ENCODE peak calls at places on chromosomes 11 and 22, in six cellular contexts. One of them, this sample, is unnamed.
A peak's percentile ranks its signal among the peaks of the same experiment; 100 is the strongest.

GRCh38 chr11:17655682-17656081 is 63.7 kb upstream of the MYOD1 start:
- DNase-seq in activated gamma-delta T cell: no peak
- DNase-seq in hippocampal formation: no peak
- DNase-seq in ACHN: no peak
- DNase-seq in sciatic nerve: no peak
- DNase-seq in activated effector memory CD4-positive, alpha-beta T cell treated with anti-CD3 and anti-CD28 coated beads, Interleukin-2, amount 50 U/mL, for 16 hours: no peak
- DNase-seq in this sample: no peak

GRCh38 chr22:19799322-19800190 is 39.0 kb downstream of the TBX1 start:
- DNase-seq in activated gamma-delta T cell: no peak
- DNase-seq in hippocampal formation: no peak
- DNase-seq in ACHN: no peak
- DNase-seq in sciatic nerve: peak; percentile 88
- DNase-seq in activated effector memory CD4-positive, alpha-beta T cell treated with anti-CD3 and anti-CD28 coated beads, Interleukin-2, amount 50 U/mL, for 16 hours: no peak
- DNase-seq in this sample: peak; percentile 69

GRCh38 chr11:19345848-19346681 is 105.3 kb upstream of the E2F8 start:
- DNase-seq in activated gamma-delta T cell: no peak
- DNase-seq in hippocampal formation: peak; percentile 50
- DNase-seq in ACHN: peak; percentile 17
- DNase-seq in sciatic nerve: no peak
- DNase-seq in activated effector memory CD4-positive, alpha-beta T cell treated with anti-CD3 and anti-CD28 coated beads, Interleukin-2, amount 50 U/mL, for 16 hours: no peak
- DNase-seq in this sample: peak; percentile 29

GRCh38 chr22:21590809-21591641 is 23.5 kb downstream of the UBE2L3 start:
- DNase-seq in activated gamma-delta T cell: no peak
- DNase-seq in hippocampal formation: peak; percentile 40
- DNase-seq in ACHN: no peak
- DNase-seq in sciatic nerve: no peak
- DNase-seq in activated effector memory CD4-positive, alpha-beta T cell treated with anti-CD3 and anti-CD28 coated beads, Interleukin-2, amount 50 U/mL, for 16 hours: no peak
- DNase-seq in this sample: no peak

GRCh38 chr11:72823105-72823804 is 9.0 kb downstream of the ATG16L2 start:
- DNase-seq in activated gamma-delta T cell: no peak
- DNase-seq in hippocampal formation: no peak
- DNase-seq in ACHN: no peak
- DNase-seq in sciatic nerve: peak; percentile 59
- DNase-seq in activated effector memory CD4-positive, alpha-beta T cell treated with anti-CD3 and anti-CD28 coated beads, Interleukin-2, amount 50 U/mL, for 16 hours: no peak
- DNase-seq in this sample: no peak

GRCh38 chr11:128323381-128323780 is 264.0 kb downstream of the ETS1 start:
- DNase-seq in activated gamma-delta T cell: no peak
- DNase-seq in hippocampal formation: no peak
- DNase-seq in ACHN: peak; percentile 13
- DNase-seq in sciatic nerve: no peak
- DNase-seq in activated effector memory CD4-positive, alpha-beta T cell treated with anti-CD3 and anti-CD28 coated beads, Interleukin-2, amount 50 U/mL, for 16 hours: peak; percentile 70
- DNase-seq in this sample: peak; percentile 46

GRCh38 chr22:24191381-24191841 is 10.1 kb downstream of the SUSD2 start:
- DNase-seq in activated gamma-delta T cell: no peak
- DNase-seq in hippocampal formation: no peak
- DNase-seq in ACHN: no peak
- DNase-seq in sciatic nerve: no peak
- DNase-seq in activated effector memory CD4-positive, alpha-beta T cell treated with anti-CD3 and anti-CD28 coated beads, Interleukin-2, amount 50 U/mL, for 16 hours: no peak
- DNase-seq in this sample: no peak

GRCh38 chr22:42608481-42609361 is 6.0 kb downstream of the POLDIP3 start:
- DNase-seq in activated gamma-delta T cell: no peak
- DNase-seq in hippocampal formation: peak; percentile 68
- DNase-seq in ACHN: peak; percentile 56
- DNase-seq in sciatic nerve: no peak
- DNase-seq in activated effector memory CD4-positive, alpha-beta T cell treated with anti-CD3 and anti-CD28 coated beads, Interleukin-2, amount 50 U/mL, for 16 hours: no peak
- DNase-seq in this sample: no peak